ENCODE peak calls at places on chromosomes 4 and X, in six cellular contexts. V is esophagus muscularis mucosa, J is K562, W is sigmoid colon, H is Panc1, Q is upper lobe of left lung. F is an unnamed sample.

GRCh38 chr4:185425600-185426352 is at the start of gene UFSP2:
- DNase-seq in V (peak), W (peak), Q (peak), J (peak), H (peak), F (peak)

GRCh38 chr4:176654565-176655216 is 138.0 kb downstream of the VEGFC start:
- DNase-seq in V (no peak), Q (no peak), J (no peak), H (no peak), W (no peak), F (no peak)

GRCh38 chrX:153488231-153488914 is 6.4 kb upstream of the BGN start:
- DNase-seq in V (no peak), J (no peak), W (no peak), Q (peak), H (no peak), F (peak)

GRCh38 chr4:139603576-139604387 is 47.8 kb upstream of the SETD7 start:
- DNase-seq in J (peak), H (no peak), Q (no peak), V (no peak), W (no peak), F (no peak)

GRCh38 chr4:22921891-22922290 is 229.2 kb downstream of the GBA3 start:
- DNase-seq in Q (no peak), J (no peak), H (no peak), W (no peak), V (no peak), F (no peak)

GRCh38 chrX:19889582-19890342 is 2.4 kb upstream of the SH3KBP1 start:
- DNase-seq in H (no peak), W (no peak), J (peak), Q (no peak), V (no peak), F (no peak)

GRCh38 chr4:134337584-134337983 is 136.0 kb upstream of the PABPC4L start:
- DNase-seq in V (no peak), J (no peak), W (no peak), H (no peak), Q (no peak), F (no peak)

GRCh38 chr4:80340036-80340435 is 4.5 kb downstream of the CFAP299 start:
- DNase-seq in J (no peak), Q (no peak), H (no peak), W (no peak), V (no peak), F (no peak)

GRCh38 chrX:116342903-116343302 is 93.5 kb upstream of the SLC6A14 start:
- DNase-seq in Q (no peak), J (no peak), V (no peak), H (no peak), W (no peak), F (no peak)

GRCh38 chr4:138449938-138450337 is 207.8 kb upstream of the SLC7A11 start:
- DNase-seq in J (no peak), W (no peak), Q (no peak), V (no peak), H (no peak), F (no peak)

GRCh38 chr4:186900232-186900900 is 176.7 kb upstream of the FAT1 start:
- DNase-seq in Q (no peak), W (no peak), J (peak), V (peak), H (no peak), F (no peak)

GRCh38 chr4:141458501-141458900 is 177.9 kb upstream of the IL15 start:
- DNase-seq in Q (no peak), W (no peak), J (no peak), H (no peak), V (no peak), F (no peak)

GRCh38 chr4:38957239-38957815 is 74.9 kb downstream of the TMEM156 start:
- DNase-seq in W (no peak), J (no peak), H (no peak), Q (no peak), V (no peak), F (no peak)

GRCh38 chr4:126071346-126072333 is 756.9 kb downstream of the FAT4 start:
- DNase-seq in W (no peak), V (no peak), J (no peak), H (no peak), Q (no peak), F (peak)

GRCh38 chr4:158159718-158160094 is 13.1 kb downstream of the GASK1B start:
- DNase-seq in J (no peak), W (no peak), V (no peak), Q (no peak), H (no peak), F (no peak)

GRCh38 chr4:158161561-158162354 is 11.1 kb downstream of the GASK1B start:
- DNase-seq in J (no peak), Q (no peak), V (no peak), W (peak), H (no peak), F (no peak)

GRCh38 chr4:158157412-158157811 is 15.4 kb downstream of the GASK1B start:
- DNase-seq in Q (no peak), H (no peak), V (no peak), J (no peak), W (no peak), F (no peak)

GRCh38 chr4:158155656-158156356 is 17.0 kb downstream of the GASK1B start:
- DNase-seq in J (no peak), W (no peak), V (no peak), H (no peak), Q (no peak), F (no peak)

GRCh38 chr4:158159054-158159717 is 13.6 kb downstream of the GASK1B start:
- DNase-seq in Q (no peak), H (no peak), W (no peak), J (no peak), V (no peak), F (no peak)
- TF ChIP-seq POLR2AphosphoS5 in Q (no peak), H (no peak), W (no peak), J (no peak), V (no peak), F (no peak)

GRCh38 chr4:95513022-95513421 is 35.8 kb downstream of the UNC5C start:
- DNase-seq in J (no peak), V (no peak), H (no peak), Q (no peak), W (no peak), F (no peak)
- TF ChIP-seq POLR2AphosphoS5 in J (no peak), V (no peak), H (no peak), Q (no peak), W (no peak), F (no peak)

GRCh38 chr4:763191-763810 is 57.7 kb downstream of the PCGF3 start:
- DNase-seq in J (no peak), W (no peak), V (no peak), Q (no peak), H (no peak), F (no peak)

GRCh38 chr4:763922-764321 is 58.3 kb downstream of the PCGF3 start:
- DNase-seq in J (no peak), H (no peak), W (no peak), Q (no peak), V (no peak), F (no peak)

GRCh38 chr4:766152-766515 is 59.8 kb downstream of the CPLX1 start:
- DNase-seq in V (no peak), W (no peak), H (no peak), J (peak), Q (no peak), F (no peak)

GRCh38 chr4:762211-763190 is 56.9 kb downstream of the PCGF3 start:
- DNase-seq in W (no peak), V (no peak), J (no peak), Q (no peak), H (no peak), F (no peak)

DNA sequence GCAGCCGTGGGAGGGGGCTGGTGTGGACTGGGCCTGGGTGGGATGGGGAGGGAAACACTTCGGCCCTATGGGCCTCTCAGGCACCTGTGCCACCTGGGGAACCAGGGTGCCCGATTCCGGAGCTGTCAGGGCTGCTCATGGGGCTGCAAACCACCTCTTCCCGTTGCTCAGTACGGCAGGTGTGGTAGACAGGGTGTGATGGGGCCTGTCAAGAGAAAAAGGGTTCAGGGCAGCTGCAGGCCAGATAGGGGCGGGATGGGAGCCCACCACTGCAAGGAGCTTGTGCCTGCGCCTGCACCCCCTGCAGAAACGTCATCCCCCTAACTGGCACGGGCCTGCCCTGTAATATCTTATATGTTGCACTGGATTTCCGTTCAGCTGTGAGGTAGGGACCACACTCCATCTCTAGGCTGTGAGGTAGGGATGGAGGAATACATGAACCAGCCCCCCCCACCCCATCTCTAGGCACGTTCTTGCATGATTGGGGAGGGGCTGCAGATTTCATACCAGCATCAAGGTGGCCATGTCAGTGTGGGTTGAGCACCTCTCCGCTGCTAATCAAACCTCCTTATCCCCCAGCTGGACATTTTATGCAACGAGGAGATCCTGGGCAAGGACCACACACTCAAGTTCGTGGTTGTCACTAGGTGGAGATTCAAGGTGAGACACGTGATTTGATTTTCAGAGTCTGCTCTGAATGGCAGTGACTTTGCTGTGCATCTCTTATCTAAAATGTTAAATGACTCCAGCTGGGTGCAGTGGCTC is 59.0 kb downstream of the PCGF3 start:
- DNase-seq in V (no peak), H (no peak), W (no peak), Q (no peak), J (no peak), F (no peak)
- TF ChIP-seq POLR2AphosphoS5 in V (no peak), H (peak), W (no peak), Q (no peak), J (no peak), F (no peak)

GRCh38 chrX:11435568-11435967 is 142.4 kb downstream of the AMELX start:
- DNase-seq in J (no peak), V (no peak), W (no peak), Q (no peak), H (no peak), F (no peak)

GRCh38 chrX:11438380-11438723 is 145.1 kb downstream of the AMELX start:
- DNase-seq in W (no peak), V (no peak), Q (no peak), H (no peak), J (no peak), F (no peak)

GRCh38 chrX:11437642-11438379 is 144.6 kb downstream of the AMELX start:
- DNase-seq in H (no peak), Q (peak), V (no peak), J (peak), W (no peak), F (no peak)

GRCh38 chrX:11431833-11432232 is 138.6 kb downstream of the AMELX start:
- DNase-seq in Q (no peak), W (no peak), J (no peak), H (no peak), V (no peak), F (no peak)

GRCh38 chrX:11434607-11435006 is 141.4 kb downstream of the AMELX start:
- DNase-seq in J (no peak), V (no peak), H (no peak), W (no peak), Q (no peak), F (no peak)
- TF ChIP-seq POLR2AphosphoS5 in J (no peak), V (no peak), H (no peak), W (peak), Q (no peak), F (no peak)

F was measured in stomach.